ENCODE peak calls at places on chromosomes 3 and 15, in four cellular contexts. R is activated T-helper 9 cell treated with anti-CD3 and anti-CD28 coated beads, Interleukin-2, amount 50 U/mL, for 16 hours; U is T follicular helper cell; K is B cell. A is an unnamed sample.

GRCh38 chr3:94099311-94099710 is 36.5 kb downstream of the NSUN3 start:
- DNase-seq in R (no peak), K (no peak), U (no peak), A (no peak)

GRCh38 chr15:93987068-93987467 is 244.3 kb upstream of the MCTP2 start:
- DNase-seq in U (no peak), K (no peak), R (peak; percentile 12), A (peak; percentile 1)

GRCh38 chr15:39792954-39793353 is 10.3 kb upstream of the FSIP1 start:
- DNase-seq in U (no peak), R (no peak), K (no peak), A (no peak)

GRCh38 chr3:106825962-106826605 is 551.2 kb upstream of the CCDC54 start:
- DNase-seq in R (no peak), U (no peak), K (no peak), A (no peak)

GRCh38 chr3:112333386-112334334 is 704 bp downstream of the CD200 start:
- DNase-seq in R (no peak), K (no peak), U (no peak), A (no peak)

GRCh38 chr15:89383635-89384604 is 49.3 kb upstream of the POLG start:
- DNase-seq in K (no peak), U (no peak), R (no peak), A (no peak)

GRCh38 chr15:99118258-99118632 is 13.4 kb downstream of the SYNM start:
- DNase-seq in U (no peak), K (no peak), R (no peak), A (no peak)

GRCh38 chr15:68584704-68585573 is 6.1 kb downstream of the CORO2B start:
- DNase-seq in U (no peak), R (no peak), K (no peak), A (no peak)

GRCh38 chr15:58115692-58116091 is 22.5 kb upstream of the AQP9 start:
- DNase-seq in K (no peak), R (no peak), U (no peak), A (no peak)

GRCh38 chr15:49718234-49718633 is 97.4 kb downstream of the DTWD1 start:
- DNase-seq in R (no peak), K (no peak), U (no peak), A (no peak)

GRCh38 chr3:25281041-25281842 is 146.8 kb upstream of the RARB start:
- DNase-seq in R (no peak), K (no peak), U (no peak), A (no peak)

GRCh38 chr3:62374375-62374876 is 1.1 kb upstream of the FEZF2 start:
- DNase-seq in U (no peak), K (no peak), R (no peak), A (no peak)

GRCh38 chr3:14891135-14892132 is 55.9 kb upstream of the NR2C2 start:
- DNase-seq in U (no peak), R (no peak), K (no peak), A (no peak)

GRCh38 chr3:186612065-186612464 is 795 bp upstream of the AHSG start:
- DNase-seq in R (no peak), K (no peak), U (no peak), A (no peak)

GRCh38 chr15:39313881-39314280 is 267.0 kb upstream of the THBS1 start:
- DNase-seq in R (no peak), U (no peak), K (no peak), A (no peak)

GRCh38 chr15:89090791-89091666 is 2.8 kb downstream of the ABHD2 start:
- DNase-seq in R (peak; percentile 23), K (peak; percentile 62), U (peak; percentile 12), A (peak; percentile 29)

GRCh38 chr3:36540898-36541518 is 160.7 kb downstream of the STAC start:
- DNase-seq in K (no peak), U (no peak), R (no peak), A (no peak)

GRCh38 chr3:12875857-12876451 is 34.6 kb upstream of the RPL32 start:
- DNase-seq in U (no peak), R (no peak), K (no peak), A (no peak)

GRCh38 chr3:2211568-2211967 is 112.9 kb downstream of the CNTN4 start:
- DNase-seq in U (no peak), R (no peak), K (no peak), A (no peak)

GRCh38 chr15:35129361-35129760 is 44.3 kb upstream of the NANOGP8 start:
- DNase-seq in R (no peak), K (no peak), U (no peak), A (no peak)

GRCh38 chr15:99429681-99430081 is 136.1 kb upstream of the MEF2A start:
- DNase-seq in R (no peak), U (no peak), K (no peak), A (no peak)

GRCh38 chr3:24810881-24811280 is 316.2 kb upstream of the THRB start:
- DNase-seq in U (no peak), R (no peak), K (no peak), A (no peak)

GRCh38 chr3:129313983-129314756 is 35.5 kb downstream of the HMCES start:
- DNase-seq in K (no peak), R (no peak), U (no peak), A (no peak)